ENCODE peak calls at places on chromosomes 13 and 19, in five cellular contexts. L is B cell, H is endothelial cell, E is tibial artery, T is Peyer's patch. G is an unnamed sample.

GRCh38 chr19:45253396-45254027 is 2.4 kb downstream of the MARK4 start:
- DNase-seq in L (no peak), H (no peak), E (no peak), T (no peak), G (peak)

GRCh38 chr13:32246468-32246867 is 68.7 kb downstream of the ZAR1L start:
- DNase-seq in L (no peak), H (peak), E (peak), T (peak), G (peak)

GRCh38 chr19:873084-874019 is 13.9 kb downstream of the CFD start:
- DNase-seq in L (no peak), H (no peak), E (no peak), T (peak), G (peak)

GRCh38 chr13:73103238-73103637 is 44.4 kb downstream of the KLF5 start:
- DNase-seq in L (no peak), H (no peak), E (no peak), T (no peak), G (no peak)

GRCh38 chr19:51771369-51771768 is 10.4 kb downstream of the FPR2 start:
- DNase-seq in L (no peak), H (no peak), E (no peak), T (no peak), G (no peak)

GRCh38 chr13:25806304-25806974 is 245.4 kb downstream of the SHISA2 start:
- DNase-seq in L (no peak), H (no peak), E (no peak), T (no peak), G (peak)

GRCh38 chr13:113105032-113105993 is at the start of gene F7:
- DNase-seq in L (no peak), H (no peak), E (no peak), T (peak), G (no peak)

GRCh38 chr19:29530549-29531457 is 5.0 kb downstream of the VSTM2B start:
- DNase-seq in L (no peak), H (no peak), E (no peak), T (peak), G (no peak)

GRCh38 chr19:30450101-30450500 is 77.9 kb downstream of the ZNF536 start:
- DNase-seq in L (no peak), H (peak), E (no peak), T (no peak), G (no peak)

GRCh38 chr13:101785858-101786257 is 333.4 kb downstream of the ITGBL1 start:
- DNase-seq in L (no peak), H (peak), E (no peak), T (no peak), G (peak)
- TF ChIP-seq CTCF in L (no peak), H (no peak), E (no peak), T (no peak), G (peak)

GRCh38 chr13:30617315-30618185 is at the start of gene USPL1:
- DNase-seq in L (peak), H (peak), E (peak), T (peak), G (peak)
- TF ChIP-seq CTCF in L (no peak), H (no peak), E (peak), T (no peak), G (peak)

DNA sequence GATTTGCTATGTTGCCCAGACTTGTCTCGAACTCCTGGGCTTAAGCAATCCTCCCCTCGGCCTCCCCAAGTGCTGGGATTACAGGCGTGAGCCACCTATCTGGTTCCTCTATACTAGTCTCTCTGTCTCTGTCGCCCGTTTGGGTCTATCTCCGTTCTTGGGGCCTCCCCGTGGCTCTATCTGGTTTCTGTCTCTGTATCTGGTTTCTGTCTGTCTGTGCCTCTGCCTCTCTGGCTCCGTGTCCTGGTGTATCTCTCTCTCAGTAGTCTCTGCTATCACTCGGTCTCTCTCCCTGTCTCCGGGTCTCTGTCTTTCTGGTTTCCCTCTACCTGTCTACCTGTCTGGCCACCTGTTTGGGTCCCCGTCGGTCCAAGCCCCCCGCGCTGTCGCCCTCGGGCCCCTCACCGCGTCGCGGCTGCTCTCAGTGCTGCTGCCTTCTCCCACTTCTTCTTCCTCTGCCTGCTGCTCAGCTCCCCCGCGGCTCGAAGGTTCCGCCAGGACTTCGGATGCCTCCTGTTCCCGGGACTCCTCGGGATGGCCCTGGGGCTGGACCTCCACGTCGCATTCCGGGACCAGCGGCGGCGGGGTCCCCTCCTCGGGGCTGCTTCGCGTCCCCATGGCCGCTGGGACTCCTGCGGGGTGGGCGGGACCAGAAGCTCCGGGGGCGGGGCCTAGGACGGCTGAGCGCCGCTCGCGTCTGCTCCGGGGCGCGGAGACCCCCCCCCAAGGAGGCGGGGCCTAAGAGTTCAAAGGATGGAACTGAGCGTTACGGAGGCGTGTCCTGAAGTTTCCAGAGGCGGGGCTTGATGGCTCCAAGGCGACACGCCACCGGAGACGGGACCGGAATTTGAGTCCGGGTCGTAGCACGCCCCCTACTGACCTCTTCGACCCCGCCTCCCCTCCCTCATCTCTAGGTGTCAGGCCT is 783 bp downstream of the PHLDB3 start:
- DNase-seq in L (peak), H (peak), E (peak), T (peak), G (peak)
- TF ChIP-seq CTCF in L (no peak), H (peak), E (no peak), T (no peak), G (peak)

DNA sequence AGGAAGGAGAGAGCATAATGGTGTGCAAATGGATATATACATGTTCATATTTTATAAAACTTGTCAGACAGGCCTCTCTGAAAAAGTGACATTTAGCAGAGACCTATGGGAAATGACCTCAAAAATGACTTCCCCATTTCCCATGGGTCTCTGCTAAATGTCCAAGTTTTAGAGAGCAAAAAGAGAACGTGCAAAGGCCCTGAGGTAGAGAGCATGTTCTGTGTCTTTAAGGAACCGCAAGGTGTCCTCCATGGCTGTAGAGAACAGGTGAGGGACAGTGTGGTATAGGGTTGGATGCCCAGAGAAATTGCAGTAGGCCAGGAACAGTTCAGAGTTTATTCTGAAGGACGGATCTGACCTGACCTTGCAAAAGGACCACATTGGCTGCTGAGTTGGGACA is 113.2 kb upstream of the RNF113B start:
- DNase-seq in L (no peak), H (no peak), E (no peak), T (no peak), G (no peak)
- TF ChIP-seq CTCF in L (no peak), H (no peak), E (no peak), T (no peak), G (no peak)

GRCh38 chr19:55160128-55160985 is 2.8 kb upstream of the TNNI3 start:
- DNase-seq in L (peak), H (peak), E (peak), T (peak), G (peak)
- TF ChIP-seq CTCF in L (peak), H (peak), E (peak), T (peak), G (peak)

GRCh38 chr13:91383836-91384235 is 14.6 kb upstream of the GPC5 start:
- DNase-seq in L (no peak), H (no peak), E (no peak), T (no peak), G (no peak)

GRCh38 chr13:91384891-91385290 is 13.5 kb upstream of the GPC5 start:
- DNase-seq in L (no peak), H (no peak), E (no peak), T (no peak), G (no peak)

GRCh38 chr13:91381371-91381770 is 17.1 kb upstream of the GPC5 start:
- DNase-seq in L (no peak), H (no peak), E (no peak), T (no peak), G (peak)
- TF ChIP-seq CTCF in L (no peak), H (no peak), E (peak), T (no peak), G (peak)